ENCODE peak calls at places on chromosomes 13 and 19, in nine cellular contexts. One of them, this sample, is unnamed.

GRCh38 chr19:54959840-54960239 is 6.3 kb upstream of the NLRP2 start:
- DNase-seq in left ventricle myocardium inferior: no peak
- DNase-seq in choroid plexus epithelial cell: no peak
- DNase-seq in CD8-positive, alpha-beta T cell: no peak
- DNase-seq in type B pancreatic cell: no peak
- DNase-seq in omental fat pad: no peak
- DNase-seq in heart right ventricle: no peak
- DNase-seq in foreskin fibroblast: no peak
- DNase-seq in tibial artery: no peak
- DNase-seq in this sample: peak; percentile 60

GRCh38 chr19:3821857-3822364 is 35.7 kb upstream of the MATK start:
- DNase-seq in left ventricle myocardium inferior: peak; percentile 66
- DNase-seq in choroid plexus epithelial cell: peak; percentile 26
- DNase-seq in CD8-positive, alpha-beta T cell: peak; percentile 84
- DNase-seq in type B pancreatic cell: peak; percentile 83
- DNase-seq in omental fat pad: peak; percentile 68
- DNase-seq in heart right ventricle: peak; percentile 76
- DNase-seq in foreskin fibroblast: no peak
- DNase-seq in tibial artery: no peak
- DNase-seq in this sample: no peak

GRCh38 chr13:114130708-114131580 is 1.5 kb downstream of the RASA3 start:
- DNase-seq in left ventricle myocardium inferior: peak; percentile 55
- DNase-seq in choroid plexus epithelial cell: peak; percentile 86
- DNase-seq in CD8-positive, alpha-beta T cell: peak; percentile 84
- DNase-seq in type B pancreatic cell: no peak
- DNase-seq in omental fat pad: no peak
- DNase-seq in heart right ventricle: peak; percentile 53
- DNase-seq in foreskin fibroblast: peak; percentile 94
- DNase-seq in tibial artery: peak; percentile 65
- DNase-seq in this sample: no peak

GRCh38 chr19:2543463-2544442 is 67.8 kb downstream of the GADD45B start:
- DNase-seq in left ventricle myocardium inferior: peak; percentile 94
- DNase-seq in choroid plexus epithelial cell: peak; percentile 99
- DNase-seq in CD8-positive, alpha-beta T cell: peak; percentile 71
- DNase-seq in type B pancreatic cell: peak; percentile 88
- DNase-seq in omental fat pad: peak; percentile 75
- DNase-seq in heart right ventricle: peak; percentile 92
- DNase-seq in foreskin fibroblast: peak; percentile 98
- DNase-seq in tibial artery: peak; percentile 96
- DNase-seq in this sample: no peak

GRCh38 chr13:81021284-81021683 is 680.4 kb upstream of the SPRY2 start:
- DNase-seq in left ventricle myocardium inferior: no peak
- DNase-seq in choroid plexus epithelial cell: no peak
- DNase-seq in CD8-positive, alpha-beta T cell: no peak
- DNase-seq in type B pancreatic cell: no peak
- DNase-seq in omental fat pad: no peak
- DNase-seq in heart right ventricle: no peak
- DNase-seq in foreskin fibroblast: no peak
- DNase-seq in tibial artery: no peak
- DNase-seq in this sample: no peak

GRCh38 chr13:43614063-43614462 is 172.7 kb downstream of the ENOX1 start:
- DNase-seq in left ventricle myocardium inferior: no peak
- DNase-seq in choroid plexus epithelial cell: no peak
- DNase-seq in CD8-positive, alpha-beta T cell: no peak
- DNase-seq in type B pancreatic cell: no peak
- DNase-seq in omental fat pad: no peak
- DNase-seq in heart right ventricle: no peak
- DNase-seq in foreskin fibroblast: no peak
- DNase-seq in tibial artery: no peak
- DNase-seq in this sample: no peak

GRCh38 chr19:43534305-43534612 is 1.3 kb downstream of the ZNF575 start:
- DNase-seq in left ventricle myocardium inferior: no peak
- DNase-seq in choroid plexus epithelial cell: no peak
- DNase-seq in CD8-positive, alpha-beta T cell: no peak
- DNase-seq in type B pancreatic cell: no peak
- DNase-seq in omental fat pad: no peak
- DNase-seq in heart right ventricle: no peak
- DNase-seq in foreskin fibroblast: no peak
- DNase-seq in tibial artery: no peak
- DNase-seq in this sample: no peak

GRCh38 chr19:51422053-51422448 is 4.6 kb upstream of the SIGLEC10 start:
- DNase-seq in left ventricle myocardium inferior: peak; percentile 82
- DNase-seq in choroid plexus epithelial cell: peak; percentile 77
- DNase-seq in CD8-positive, alpha-beta T cell: peak; percentile 73
- DNase-seq in type B pancreatic cell: peak; percentile 90
- DNase-seq in omental fat pad: peak; percentile 92
- DNase-seq in heart right ventricle: peak; percentile 86
- DNase-seq in foreskin fibroblast: peak; percentile 38
- DNase-seq in tibial artery: peak; percentile 65
- DNase-seq in this sample: no peak

DNA sequence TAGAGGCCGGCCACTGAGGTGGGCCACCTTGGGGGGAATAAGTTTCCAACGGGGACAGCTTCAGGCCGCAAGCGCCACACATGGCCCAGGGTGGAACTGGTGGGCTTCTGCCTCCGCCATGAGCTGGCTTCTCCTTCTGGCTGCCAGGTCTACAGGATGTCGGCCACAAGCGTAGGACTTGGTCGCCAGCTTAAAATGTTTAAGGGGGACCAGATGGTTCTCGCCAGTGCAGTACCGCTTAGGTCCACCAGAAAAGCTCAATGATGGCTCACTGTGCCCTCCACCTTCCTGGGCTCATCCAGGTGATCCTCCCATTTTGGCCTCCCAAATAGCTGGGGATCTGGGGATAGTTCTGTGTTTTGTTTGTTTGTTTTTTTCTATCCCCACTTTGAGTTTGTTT is 38.7 kb upstream of the ZNF254 start:
- DNase-seq in left ventricle myocardium inferior: no peak
- DNase-seq in choroid plexus epithelial cell: no peak
- DNase-seq in CD8-positive, alpha-beta T cell: no peak
- DNase-seq in type B pancreatic cell: no peak
- DNase-seq in omental fat pad: no peak
- DNase-seq in heart right ventricle: no peak
- DNase-seq in foreskin fibroblast: no peak
- DNase-seq in tibial artery: no peak
- DNase-seq in this sample: no peak
- TF ChIP-seq CTCF in left ventricle myocardium inferior: no peak
- TF ChIP-seq CTCF in choroid plexus epithelial cell: peak; percentile 10
- TF ChIP-seq CTCF in CD8-positive, alpha-beta T cell: no peak
- TF ChIP-seq CTCF in type B pancreatic cell: peak; percentile 30
- TF ChIP-seq CTCF in omental fat pad: no peak
- TF ChIP-seq CTCF in heart right ventricle: no peak
- TF ChIP-seq CTCF in foreskin fibroblast: no peak
- TF ChIP-seq CTCF in tibial artery: no peak
- TF ChIP-seq CTCF in this sample: peak; percentile 30

GRCh38 chr19:57903298-57904174 is 12.9 kb downstream of the ZNF417 start:
- DNase-seq in left ventricle myocardium inferior: no peak
- DNase-seq in choroid plexus epithelial cell: peak; percentile 67
- DNase-seq in CD8-positive, alpha-beta T cell: no peak
- DNase-seq in type B pancreatic cell: no peak
- DNase-seq in omental fat pad: no peak
- DNase-seq in heart right ventricle: no peak
- DNase-seq in foreskin fibroblast: peak; percentile 13
- DNase-seq in tibial artery: no peak
- DNase-seq in this sample: no peak
- TF ChIP-seq CTCF in left ventricle myocardium inferior: peak; percentile 61
- TF ChIP-seq CTCF in choroid plexus epithelial cell: peak; percentile 54
- TF ChIP-seq CTCF in CD8-positive, alpha-beta T cell: peak; percentile 65
- TF ChIP-seq CTCF in type B pancreatic cell: peak; percentile 76
- TF ChIP-seq CTCF in omental fat pad: no peak
- TF ChIP-seq CTCF in heart right ventricle: peak; percentile 54
- TF ChIP-seq CTCF in foreskin fibroblast: peak; percentile 36
- TF ChIP-seq CTCF in tibial artery: peak; percentile 7
- TF ChIP-seq CTCF in this sample: peak; percentile 37

GRCh38 chr13:59906413-59907027 is 257.2 kb downstream of the DIAPH3 start:
- DNase-seq in left ventricle myocardium inferior: no peak
- DNase-seq in choroid plexus epithelial cell: peak; percentile 76
- DNase-seq in CD8-positive, alpha-beta T cell: no peak
- DNase-seq in type B pancreatic cell: no peak
- DNase-seq in omental fat pad: no peak
- DNase-seq in heart right ventricle: no peak
- DNase-seq in foreskin fibroblast: peak; percentile 33
- DNase-seq in tibial artery: no peak
- DNase-seq in this sample: no peak
- TF ChIP-seq CTCF in left ventricle myocardium inferior: peak; percentile 58
- TF ChIP-seq CTCF in choroid plexus epithelial cell: peak; percentile 76
- TF ChIP-seq CTCF in CD8-positive, alpha-beta T cell: no peak
- TF ChIP-seq CTCF in type B pancreatic cell: peak; percentile 73
- TF ChIP-seq CTCF in omental fat pad: no peak
- TF ChIP-seq CTCF in heart right ventricle: peak; percentile 60
- TF ChIP-seq CTCF in foreskin fibroblast: peak; percentile 56
- TF ChIP-seq CTCF in tibial artery: peak; percentile 60
- TF ChIP-seq CTCF in this sample: peak; percentile 42

DNA sequence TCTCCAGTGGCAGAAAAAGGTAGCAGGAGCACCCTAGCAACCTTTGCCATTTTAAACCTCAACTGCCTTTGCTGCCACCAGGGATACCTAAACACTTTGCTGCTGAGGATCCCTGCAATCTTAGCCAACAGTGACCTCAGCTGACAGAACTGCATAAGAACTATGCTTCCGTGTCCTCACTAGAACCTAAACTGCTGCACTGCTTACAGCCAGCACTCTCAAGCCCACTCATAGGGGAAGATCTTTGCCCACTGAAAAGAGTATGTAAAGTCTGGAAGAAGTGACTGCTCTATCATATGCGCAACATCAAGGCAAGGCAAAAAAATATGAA is 270.0 kb upstream of the PCDH20 start:
- DNase-seq in left ventricle myocardium inferior: no peak
- DNase-seq in choroid plexus epithelial cell: no peak
- DNase-seq in CD8-positive, alpha-beta T cell: no peak
- DNase-seq in type B pancreatic cell: no peak
- DNase-seq in omental fat pad: no peak
- DNase-seq in heart right ventricle: no peak
- DNase-seq in foreskin fibroblast: no peak
- DNase-seq in tibial artery: no peak
- DNase-seq in this sample: no peak
- TF ChIP-seq CTCF in left ventricle myocardium inferior: no peak
- TF ChIP-seq CTCF in choroid plexus epithelial cell: no peak
- TF ChIP-seq CTCF in CD8-positive, alpha-beta T cell: no peak
- TF ChIP-seq CTCF in type B pancreatic cell: peak; percentile 56
- TF ChIP-seq CTCF in omental fat pad: no peak
- TF ChIP-seq CTCF in heart right ventricle: no peak
- TF ChIP-seq CTCF in foreskin fibroblast: no peak
- TF ChIP-seq CTCF in tibial artery: no peak
- TF ChIP-seq CTCF in this sample: no peak

This sample was measured in GM12864.